ENCODE peak calls at places on chromosomes 16 and 17, in ten cellular contexts. X, B, S, T, H, Z, U, A, W and N are unnamed samples.

GRCh38 chr17:82297280-82297803 is 20.1 kb downstream of the CD7 start:
- DNase-seq in X (peak; percentile 93), B (peak; percentile 66), S (no peak), T (peak; percentile 78), H (peak; percentile 92), Z (peak; percentile 86), U (peak; percentile 97), A (peak; percentile 94), W (peak; percentile 69), N (peak; percentile 90)

GRCh38 chr17:19013806-19014627 is 9.5 kb upstream of the FAM83G start:
- DNase-seq in X (no peak), B (peak; percentile 37), S (no peak), T (no peak), H (no peak), Z (no peak), U (no peak), A (peak; percentile 31), W (no peak), N (no peak)

GRCh38 chr17:42282478-42283080 is 5.7 kb upstream of the STAT5A start:
- DNase-seq in X (no peak), B (no peak), S (no peak), T (no peak), H (peak; percentile 21), Z (no peak), U (peak; percentile 43), A (no peak), W (no peak), N (no peak)

GRCh38 chr16:66525396-66526180 is 24.3 kb downstream of the TK2 start:
- DNase-seq in X (peak; percentile 50), B (no peak), S (no peak), T (no peak), H (no peak), Z (no peak), U (no peak), A (no peak), W (no peak), N (no peak)

GRCh38 chr17:10099051-10099571 is 99.3 kb downstream of the GAS7 start:
- DNase-seq in X (peak; percentile 95), B (no peak), S (no peak), T (no peak), H (no peak), Z (no peak), U (peak; percentile 45), A (no peak), W (no peak), N (no peak)

GRCh38 chr17:61202564-61202963 is 197.1 kb upstream of the TBX2 start:
- DNase-seq in X (peak; percentile 48), B (no peak), S (no peak), T (no peak), H (no peak), Z (peak; percentile 34), U (no peak), A (no peak), W (no peak), N (no peak)

GRCh38 chr17:30549864-30550511 is 72.8 kb downstream of the GOSR1 start:
- DNase-seq in X (no peak), B (no peak), S (no peak), T (no peak), H (no peak), Z (peak; percentile 10), U (no peak), A (no peak), W (no peak), N (no peak)

GRCh38 chr17:55845385-55845784 is 94.5 kb downstream of the PCTP start:
- DNase-seq in X (peak; percentile 68), B (peak; percentile 58), S (peak; percentile 84), T (peak; percentile 49), H (peak; percentile 74), Z (no peak), U (peak; percentile 62), A (peak; percentile 86), W (peak; percentile 1), N (no peak)

GRCh38 chr16:30004424-30004776 is 6.4 kb downstream of the DOC2A start:
- DNase-seq in X (no peak), B (no peak), S (no peak), T (no peak), H (no peak), Z (no peak), U (no peak), A (peak; percentile 78), W (no peak), N (no peak)

DNA sequence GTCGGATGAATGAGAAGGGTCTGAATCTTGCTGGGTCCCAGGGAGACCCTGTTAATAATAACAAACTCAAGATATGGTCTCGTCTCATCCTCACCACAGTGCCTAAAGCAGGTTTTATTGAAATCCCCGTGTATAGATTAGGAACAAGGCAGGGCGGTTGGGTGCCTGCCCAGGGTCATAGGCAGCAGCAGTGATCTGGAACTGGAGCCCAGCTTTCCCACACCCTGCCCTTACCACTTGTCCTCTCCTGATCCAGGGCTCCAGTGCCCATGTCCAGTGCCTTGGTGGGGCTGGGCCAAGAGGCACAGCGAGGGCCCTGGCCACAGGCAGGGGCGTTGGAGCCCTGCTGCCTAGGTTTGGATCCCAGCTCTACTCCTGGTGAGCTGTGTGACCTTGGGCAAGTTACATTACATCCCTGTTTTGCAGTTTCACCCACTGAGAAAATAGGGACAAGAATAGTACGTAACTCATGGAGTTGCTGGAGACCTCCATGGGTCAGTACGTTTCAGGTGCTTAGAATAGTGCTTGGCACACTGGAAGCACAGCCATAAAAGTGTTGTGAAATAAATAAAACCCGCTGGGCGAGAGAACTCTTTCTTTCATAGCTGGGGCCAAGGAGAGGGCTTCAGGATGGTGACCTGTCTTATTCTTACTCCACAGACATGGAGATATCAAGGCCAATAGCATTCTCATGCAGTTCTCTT is 13.9 kb downstream of the SOCS3 start:
- DNase-seq in X (no peak), B (peak; percentile 31), S (no peak), T (no peak), H (no peak), Z (no peak), U (no peak), A (no peak), W (no peak), N (no peak)
- H3K4me1 ChIP-seq in X (peaks cover 40% of the 10 kb centered on the region), B (peaks cover 24% of the 10 kb centered on the region), S (peaks cover 14% of the 10 kb centered on the region), T (peaks cover 50% of the 10 kb centered on the region), H (peaks cover 53% of the 10 kb centered on the region), Z (peaks cover 36% of the 10 kb centered on the region), U (peaks cover 14% of the 10 kb centered on the region), A (peaks cover 33% of the 10 kb centered on the region), W (peaks cover 70% of the 10 kb centered on the region), N (peaks cover 71% of the 10 kb centered on the region)

GRCh38 chr17:48590603-48591161 is 641 bp upstream of the HOXB3 start:
- DNase-seq in X (no peak), B (no peak), S (no peak), T (no peak), H (no peak), Z (no peak), U (no peak), A (no peak), W (no peak), N (no peak)
- H3K4me3 ChIP-seq in X (no peak overlapping the region), B (no peak overlapping the region), S (no peak overlapping the region), T (no peak overlapping the region), H (peak overlapping the region; percentile 55), Z (no peak overlapping the region), U (no peak overlapping the region), A (no peak overlapping the region), W (no peak overlapping the region), N (no peak overlapping the region)

GRCh38 chr16:84704253-84704652 is 4.5 kb downstream of the USP10 start:
- DNase-seq in X (no peak), B (no peak), S (no peak), T (no peak), H (no peak), Z (no peak), U (peak; percentile 72), A (no peak), W (no peak), N (no peak)
- H3K4me1 ChIP-seq in X (peaks cover 8% of the 10 kb centered on the region), B (peaks cover 13% of the 10 kb centered on the region), S (peaks cover 15% of the 10 kb centered on the region), T (peaks cover 41% of the 10 kb centered on the region), H (peaks cover 27% of the 10 kb centered on the region), Z (peaks cover 24% of the 10 kb centered on the region), U (peaks cover 11% of the 10 kb centered on the region), A (peaks cover 9% of the 10 kb centered on the region), W (peaks cover 29% of the 10 kb centered on the region), N (peaks cover 8% of the 10 kb centered on the region)

GRCh38 chr16:2476741-2477140 is 1.8 kb downstream of the TBC1D24 start:
- DNase-seq in X (no peak), B (no peak), S (no peak), T (no peak), H (no peak), Z (no peak), U (no peak), A (no peak), W (no peak), N (no peak)

GRCh38 chr16:2475413-2476344 is 752 bp downstream of the TBC1D24 start:
- DNase-seq in X (peak; percentile 52), B (peak; percentile 89), S (peak; percentile 61), T (no peak), H (peak; percentile 81), Z (no peak), U (no peak), A (no peak), W (no peak), N (no peak)

GRCh38 chr16:2474877-2475412 is at the start of gene TBC1D24:
- DNase-seq in X (peak; percentile 96), B (peak; percentile 96), S (peak; percentile 95), T (peak; percentile 91), H (peak; percentile 95), Z (peak; percentile 83), U (peak; percentile 90), A (peak; percentile 97), W (peak; percentile 76), N (peak; percentile 70)

GRCh38 chr16:2477327-2477726 is 2.4 kb downstream of the TBC1D24 start:
- DNase-seq in X (no peak), B (no peak), S (no peak), T (no peak), H (no peak), Z (no peak), U (no peak), A (no peak), W (no peak), N (no peak)

DNA sequence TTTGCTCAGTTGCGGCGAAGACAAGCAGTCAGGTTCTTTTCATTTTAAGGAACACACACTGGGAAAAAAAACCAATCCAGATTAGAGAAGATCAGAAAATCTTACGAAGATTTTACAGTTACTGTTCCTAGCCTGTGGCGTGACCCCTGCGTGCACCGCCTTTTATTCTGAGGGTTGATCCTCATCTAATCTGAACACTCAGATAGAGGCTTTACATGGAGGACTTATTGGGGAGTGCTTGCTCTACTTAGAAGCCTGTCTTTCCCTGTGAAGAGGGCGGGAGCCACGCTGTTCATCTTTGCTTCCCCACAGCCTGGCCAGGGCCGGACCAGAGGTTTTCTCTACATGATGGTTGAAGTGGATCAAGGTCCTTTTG is 1.4 kb downstream of the TBC1D24 start:
- DNase-seq in X (no peak), B (no peak), S (no peak), T (no peak), H (no peak), Z (no peak), U (no peak), A (no peak), W (no peak), N (no peak)
- H3K4me3 ChIP-seq in X (peak overlapping the region; percentile 83), B (peak overlapping the region; percentile 70), S (no peak overlapping the region), T (no peak overlapping the region), H (peak overlapping the region; percentile 70), Z (peak overlapping the region; percentile 69), U (no peak overlapping the region), A (peak overlapping the region; percentile 84), W (no peak overlapping the region), N (no peak overlapping the region)

DNA sequence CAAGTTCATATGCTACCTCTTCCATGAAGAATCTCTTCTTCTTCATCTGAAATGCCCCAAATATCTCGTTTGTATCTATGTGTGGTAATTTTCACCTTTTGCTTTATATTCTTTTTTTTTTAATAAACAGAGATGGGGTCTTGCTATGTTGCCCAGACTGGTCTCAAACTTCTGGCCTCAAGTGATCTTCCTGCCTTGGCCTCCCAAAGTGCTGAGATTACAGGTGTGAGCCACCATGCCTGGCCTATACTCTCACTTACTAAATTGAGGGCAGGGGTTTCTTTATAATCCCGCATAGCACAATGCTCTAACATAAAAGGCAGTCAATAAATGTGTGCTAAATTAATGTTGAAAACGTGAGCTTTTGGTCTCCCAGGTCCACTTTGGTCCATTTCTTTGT is 30.6 kb downstream of the RNF43 start:
- DNase-seq in X (no peak), B (no peak), S (no peak), T (no peak), H (no peak), Z (no peak), U (no peak), A (no peak), W (no peak), N (no peak)
- H3K4me1 ChIP-seq in X (no peaks in the 10 kb centered on the region), B (peaks cover 68% of the 10 kb centered on the region), S (peaks cover 17% of the 10 kb centered on the region), T (peaks cover 6% of the 10 kb centered on the region), H (peaks cover 28% of the 10 kb centered on the region), Z (peaks cover 37% of the 10 kb centered on the region), U (peaks cover 13% of the 10 kb centered on the region), A (peaks cover 15% of the 10 kb centered on the region), W (peaks cover 9% of the 10 kb centered on the region), N (peaks cover 7% of the 10 kb centered on the region)